ENCODE peak calls at places on chromosomes 5 and 9, in ten cellular contexts. C is GM20000, D is GM13976, K is GM06990, N is H9, G is right atrium auricular region, T is choroid plexus epithelial cell, U is right lobe of liver, P is Peyer's patch, X is testis. M is an unnamed sample.

GRCh38 chr9:128764361-128764760 is 7.4 kb downstream of the ZER1 start:
- DNase-seq in C (no peak), D (no peak), K (no peak), N (peak; percentile 54), G (no peak), T (no peak), U (no peak), P (no peak), X (no peak), M (no peak)

GRCh38 chr5:165157209-165157608 is 1651.8 kb downstream of the MAT2B start:
- DNase-seq in C (no peak), D (no peak), K (no peak), N (no peak), G (no peak), T (no peak), U (no peak), P (no peak), X (no peak), M (no peak)

GRCh38 chr5:67315082-67315801 is 118.6 kb upstream of the CD180 start:
- DNase-seq in C (no peak), D (no peak), K (no peak), N (peak; percentile 28), G (no peak), T (peak; percentile 65), U (no peak), P (no peak), X (no peak), M (no peak)

GRCh38 chr5:133304707-133305216 is 252.9 kb downstream of the HSPA4 start:
- DNase-seq in C (no peak), D (no peak), K (no peak), N (no peak), G (no peak), T (peak; percentile 16), U (no peak), P (no peak), X (no peak), M (no peak)

GRCh38 chr5:118253401-118254061 is 734.8 kb downstream of the DTWD2 start:
- DNase-seq in C (no peak), D (no peak), K (no peak), N (no peak), G (no peak), T (no peak), U (no peak), P (no peak), X (no peak), M (no peak)

GRCh38 chr5:139475865-139476651 is 5.3 kb downstream of the SMIM33 start:
- DNase-seq in C (no peak), D (no peak), K (no peak), N (no peak), G (no peak), T (no peak), U (no peak), P (no peak), X (no peak), M (no peak)

GRCh38 chr9:88355166-88355565 is 33.1 kb upstream of the SPIN1 start:
- DNase-seq in C (no peak), D (no peak), K (no peak), N (no peak), G (no peak), T (peak; percentile 28), U (no peak), P (no peak), X (no peak), M (no peak)

GRCh38 chr5:38756068-38756467 is 89.7 kb upstream of the OSMR start:
- DNase-seq in C (no peak), D (no peak), K (no peak), N (no peak), G (no peak), T (no peak), U (no peak), P (no peak), X (no peak), M (no peak)

DNA sequence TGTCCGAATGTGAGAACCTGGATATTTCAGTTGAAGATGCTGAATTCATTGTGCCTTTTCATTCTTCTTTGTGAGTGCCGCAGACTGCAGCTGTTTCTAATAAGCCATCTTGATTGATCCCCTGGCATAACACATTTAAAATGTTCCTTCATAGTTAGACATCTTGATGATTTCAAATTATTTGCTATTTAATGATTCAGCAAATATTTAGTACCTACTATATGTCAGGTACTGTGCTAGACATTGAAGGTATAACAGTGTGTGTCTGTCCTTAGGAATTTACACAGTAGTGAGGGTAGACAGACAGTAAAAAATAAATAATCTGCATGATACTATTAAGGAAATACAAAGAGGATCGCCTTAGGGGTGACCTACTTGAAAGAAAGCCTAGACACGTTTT is 61.6 kb downstream of the YTHDC2 start:
- DNase-seq in C (no peak), D (no peak), K (no peak), N (no peak), G (no peak), T (no peak), U (no peak), P (no peak), X (no peak), M (no peak)
- TF ChIP-seq CTCF in C (no peak), D (no peak), K (no peak), N (no peak), G (no peak), T (no peak), U (no peak), P (no peak), X (no peak), M (no peak)

DNA sequence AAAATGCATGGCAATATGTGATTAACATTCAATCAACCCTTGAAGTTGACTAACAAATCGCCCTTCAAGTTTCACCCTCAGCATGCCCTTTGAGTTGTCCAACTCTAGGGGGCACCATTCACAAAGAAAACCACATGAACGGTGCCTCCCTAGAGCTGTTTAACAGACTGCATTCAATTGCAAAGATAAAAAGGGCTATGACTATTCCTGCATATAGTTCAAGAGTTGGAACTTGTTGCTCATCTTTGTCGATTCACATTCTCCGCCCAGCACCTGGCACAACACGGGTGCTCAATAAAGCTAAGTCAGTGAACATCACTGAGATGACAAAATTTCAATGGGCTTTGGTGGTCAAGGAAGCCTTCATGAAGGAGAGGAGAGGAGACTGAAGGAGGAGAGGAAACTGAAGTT is 69.6 kb upstream of the SLC30A5 start:
- DNase-seq in C (peak; percentile 41), D (peak; percentile 61), K (no peak), N (peak; percentile 41), G (no peak), T (peak; percentile 67), U (no peak), P (no peak), X (no peak), M (peak; percentile 12)
- TF ChIP-seq CTCF in C (peak; percentile 50), D (peak; percentile 45), K (peak; percentile 50), N (peak; percentile 90), G (peak; percentile 63), T (peak; percentile 65), U (peak; percentile 62), P (peak; percentile 24), X (peak; percentile 42), M (peak; percentile 74)

GRCh38 chr5:49953-50544 is 41.9 kb upstream of the PLEKHG4B start:
- DNase-seq in C (no peak), D (no peak), K (no peak), N (no peak), G (no peak), T (no peak), U (no peak), P (no peak), X (no peak), M (no peak)

GRCh38 chr5:53381-54174 is 38.4 kb upstream of the PLEKHG4B start:
- DNase-seq in C (peak; percentile 52), D (peak; percentile 41), K (no peak), N (peak; percentile 91), G (no peak), T (peak; percentile 34), U (peak; percentile 65), P (no peak), X (peak; percentile 43), M (peak; percentile 56)

GRCh38 chr5:50724-51499 is 41.1 kb upstream of the PLEKHG4B start:
- DNase-seq in C (no peak), D (no peak), K (no peak), N (peak; percentile 39), G (no peak), T (no peak), U (no peak), P (no peak), X (no peak), M (no peak)

GRCh38 chr5:51500-51823 is 40.5 kb upstream of the PLEKHG4B start:
- DNase-seq in C (peak; percentile 19), D (no peak), K (no peak), N (peak; percentile 37), G (no peak), T (no peak), U (no peak), P (no peak), X (no peak), M (no peak)

DNA sequence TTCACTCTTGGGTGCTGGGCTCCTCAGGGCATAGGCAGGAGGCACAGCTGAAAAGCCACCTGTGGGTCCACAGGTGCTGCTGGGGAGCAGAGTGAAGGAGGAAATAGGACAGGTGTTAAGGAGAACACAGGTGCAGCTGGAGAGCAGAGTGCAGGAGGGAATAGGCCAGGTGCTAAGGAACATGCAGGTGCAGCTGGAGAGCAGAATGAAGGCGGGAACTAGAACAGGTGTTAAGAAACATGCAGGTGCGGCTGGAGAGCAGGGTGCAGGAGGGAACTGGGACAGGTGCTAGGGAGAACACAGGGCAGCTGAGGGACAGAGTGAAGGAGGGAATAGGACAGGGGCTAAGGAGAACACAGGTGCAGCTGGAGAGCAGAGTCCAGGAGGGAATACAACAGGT is 43.8 kb upstream of the PLEKHG4B start:
- DNase-seq in C (no peak), D (no peak), K (no peak), N (peak; percentile 36), G (no peak), T (no peak), U (no peak), P (no peak), X (no peak), M (no peak)
- TF ChIP-seq CTCF in C (no peak), D (no peak), K (no peak), N (no peak), G (no peak), T (no peak), U (no peak), P (no peak), X (no peak), M (no peak)

GRCh38 chr9:132672413-132672690 is 2.1 kb downstream of the GTF3C4 start:
- DNase-seq in C (no peak), D (no peak), K (no peak), N (no peak), G (no peak), T (no peak), U (no peak), P (no peak), X (no peak), M (no peak)

GRCh38 chr9:132670816-132671371 is 630 bp downstream of the GTF3C4 start:
- DNase-seq in C (peak; percentile 55), D (no peak), K (peak; percentile 70), N (peak; percentile 57), G (no peak), T (peak; percentile 26), U (no peak), P (peak; percentile 51), X (peak; percentile 32), M (peak; percentile 51)

GRCh38 chr9:132671620-132672412 is 1.6 kb downstream of the GTF3C4 start:
- DNase-seq in C (no peak), D (no peak), K (no peak), N (no peak), G (no peak), T (no peak), U (no peak), P (no peak), X (no peak), M (no peak)

GRCh38 chr9:132674485-132674884 is 4.2 kb downstream of the GTF3C4 start:
- DNase-seq in C (no peak), D (no peak), K (no peak), N (no peak), G (no peak), T (no peak), U (no peak), P (no peak), X (no peak), M (no peak)

DNA sequence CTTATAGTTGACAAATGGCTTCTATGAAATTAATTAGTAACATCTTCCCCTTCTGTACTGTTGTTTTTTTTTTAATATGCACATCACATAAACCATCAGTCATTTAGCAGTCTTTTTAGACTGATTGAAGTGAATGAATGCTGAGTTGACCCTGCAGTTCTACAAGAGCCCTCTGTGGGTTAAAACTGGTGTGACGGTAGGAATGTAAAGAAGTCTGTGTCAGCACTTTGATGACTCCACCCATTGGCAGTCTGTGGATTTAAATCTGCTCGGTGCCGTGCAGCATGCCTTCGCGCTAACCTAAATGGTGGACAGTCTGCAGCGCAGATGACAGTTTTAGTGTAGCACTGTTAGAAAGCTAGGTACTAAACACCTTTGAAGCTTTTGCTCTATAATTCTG is 3.1 kb downstream of the GTF3C4 start:
- DNase-seq in C (peak; percentile 14), D (no peak), K (no peak), N (peak; percentile 38), G (no peak), T (peak; percentile 70), U (no peak), P (no peak), X (no peak), M (peak; percentile 17)
- TF ChIP-seq CTCF in C (no peak), D (no peak), K (no peak), N (peak; percentile 44), G (no peak), T (peak; percentile 42), U (no peak), P (no peak), X (no peak), M (no peak)